ENCODE peak calls at places on chromosomes 16 and 17, in ten cellular contexts. F, N, S, B, I, U, O, T, L and Z are unnamed samples.

GRCh38 chr17:47802341-47803022 is 19.1 kb downstream of the OSBPL7 start:
- DNase-seq in S (no peak), L (peak), O (no peak), N (peak), F (peak), I (peak), B (peak), U (peak), T (peak), Z (peak)

GRCh38 chr17:64494121-64494520 is 2.7 kb downstream of the POLG2 start:
- DNase-seq in B (no peak), O (no peak), N (no peak), L (no peak), T (no peak), F (no peak), S (no peak), U (no peak), I (no peak), Z (no peak)

GRCh38 chr16:2471653-2472487 is 773 bp downstream of the NTN3 start:
- DNase-seq in S (no peak), U (no peak), T (peak), F (no peak), L (peak), O (no peak), B (no peak), I (no peak), N (no peak), Z (no peak)

GRCh38 chr16:86319871-86320270 is 190.5 kb upstream of the FOXF1 start:
- DNase-seq in O (no peak), L (no peak), B (no peak), F (no peak), S (no peak), N (no peak), T (no peak), I (no peak), U (no peak), Z (peak)

GRCh38 chr17:47618416-47618815 is 31.3 kb upstream of the KPNB1 start:
- DNase-seq in U (no peak), I (no peak), B (peak), S (no peak), T (no peak), N (no peak), L (peak), F (no peak), O (no peak), Z (no peak)

GRCh38 chr16:21070564-21070963 is 80.1 kb downstream of the DNAH3 start:
- DNase-seq in S (no peak), N (no peak), U (no peak), B (no peak), I (no peak), F (no peak), O (no peak), T (no peak), L (no peak), Z (no peak)

GRCh38 chr17:30104575-30105339 is 11.9 kb upstream of the NSRP1 start:
- DNase-seq in B (peak), T (peak), S (peak), I (peak), F (peak), L (peak), U (peak), N (peak), O (no peak), Z (peak)

GRCh38 chr17:5789443-5789842 is 205.1 kb upstream of the NLRP1 start:
- DNase-seq in B (no peak), O (no peak), L (no peak), F (no peak), S (no peak), I (no peak), U (no peak), N (no peak), T (no peak), Z (no peak)

GRCh38 chr17:77505460-77505769 is 364.6 kb downstream of the SEC14L1 start:
- DNase-seq in O (no peak), U (no peak), F (no peak), S (no peak), N (no peak), B (no peak), L (no peak), I (no peak), T (no peak), Z (no peak)

GRCh38 chr16:13186813-13187212 is 285.4 kb downstream of the SHISA9 start:
- DNase-seq in F (no peak), N (no peak), L (peak), O (no peak), B (no peak), I (no peak), S (no peak), T (no peak), U (no peak), Z (no peak)

GRCh38 chr17:81254955-81255717 is 16.0 kb downstream of the NDUFAF8 start:
- DNase-seq in T (no peak), N (no peak), S (peak), F (peak), B (peak), U (peak), I (peak), L (peak), O (peak), Z (peak)
- TF ChIP-seq CTCF in T (peak), N (peak), S (peak), F (peak), B (peak), U (peak), I (peak), L (peak), O (peak), Z (peak)

DNA sequence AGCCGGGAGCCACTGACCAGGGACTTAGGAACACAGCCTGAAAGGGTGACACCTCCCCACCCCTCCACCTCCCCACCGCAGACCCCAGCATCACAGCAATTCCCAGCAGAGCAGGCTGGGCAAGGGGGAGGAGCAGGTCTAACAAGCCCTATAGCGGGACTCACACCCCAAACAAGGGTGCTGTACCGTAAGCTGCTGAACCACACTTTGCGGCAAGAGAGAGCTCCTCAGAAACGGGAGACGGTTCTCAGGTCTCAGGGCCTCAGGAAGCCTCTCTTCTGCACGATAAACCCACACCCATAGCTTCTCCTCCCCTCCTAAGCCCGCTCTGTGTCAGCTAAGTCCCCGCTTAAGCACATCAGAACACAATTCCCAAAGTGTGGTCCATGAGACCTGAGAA is 11.7 kb upstream of the COTL1 start:
- DNase-seq in B (no peak), U (no peak), O (no peak), L (peak), I (no peak), N (no peak), F (no peak), S (no peak), T (no peak), Z (no peak)
- H3K4me3 ChIP-seq in B (no peak), U (no peak), O (no peak), L (no peak), I (no peak), N (no peak), F (no peak), S (no peak), T (no peak), Z (no peak)

GRCh38 chr17:3729881-3730280 is 6.2 kb downstream of the HASPIN start:
- DNase-seq in U (no peak), L (no peak), I (no peak), F (no peak), N (no peak), S (no peak), B (no peak), T (no peak), O (no peak), Z (no peak)

GRCh38 chr17:3723188-3723555 is 531 bp upstream of the HASPIN start:
- DNase-seq in O (no peak), S (no peak), F (peak), U (no peak), L (no peak), N (no peak), B (no peak), I (no peak), T (no peak), Z (no peak)

GRCh38 chr17:3723556-3724372 is at the start of gene HASPIN:
- DNase-seq in F (peak), I (peak), O (no peak), U (peak), T (peak), B (peak), L (peak), N (peak), S (peak), Z (peak)

GRCh38 chr17:3724373-3725077 is 822 bp downstream of the HASPIN start:
- DNase-seq in N (no peak), B (no peak), F (no peak), I (no peak), S (no peak), T (no peak), U (peak), O (no peak), L (peak), Z (no peak)

GRCh38 chr17:3727041-3727440 is 3.3 kb downstream of the HASPIN start:
- DNase-seq in S (no peak), L (no peak), T (no peak), N (no peak), B (no peak), I (no peak), F (no peak), O (no peak), U (no peak), Z (no peak)
- TF ChIP-seq CTCF in S (no peak), L (no peak), T (no peak), N (no peak), B (no peak), I (no peak), F (no peak), O (no peak), U (no peak), Z (no peak)

GRCh38 chr16:88437367-88437964 is 15.6 kb upstream of the ZFPM1 start:
- DNase-seq in U (peak), O (no peak), L (peak), T (peak), N (peak), B (peak), S (no peak), I (peak), F (peak), Z (peak)

GRCh38 chr16:88435437-88436355 is 17.4 kb upstream of the ZFPM1 start:
- DNase-seq in F (no peak), U (no peak), I (no peak), L (no peak), S (no peak), O (no peak), B (no peak), T (no peak), N (no peak), Z (no peak)

GRCh38 chr16:88438084-88438870 is 14.8 kb upstream of the ZFPM1 start:
- DNase-seq in U (no peak), I (no peak), N (no peak), F (no peak), T (no peak), S (no peak), B (no peak), O (no peak), L (no peak), Z (no peak)

GRCh38 chr16:88434746-88435145 is 18.3 kb upstream of the ZFPM1 start:
- DNase-seq in O (no peak), U (no peak), F (no peak), B (no peak), N (no peak), I (no peak), S (no peak), T (no peak), L (no peak), Z (no peak)

GRCh38 chr16:88436796-88437195 is 16.3 kb upstream of the ZFPM1 start:
- DNase-seq in O (no peak), U (no peak), T (no peak), F (no peak), B (no peak), I (no peak), N (no peak), S (no peak), L (peak), Z (no peak)
- H3K4me3 ChIP-seq in O (no peak), U (no peak), T (no peak), F (no peak), B (no peak), I (no peak), N (no peak), S (no peak), L (no peak), Z (no peak)

GRCh38 chr17:70804161-70804560 is 634.8 kb downstream of the KCNJ2 start:
- DNase-seq in B (peak), I (no peak), L (no peak), S (no peak), T (no peak), U (no peak), O (no peak), N (no peak), F (no peak), Z (no peak)

GRCh38 chr17:70810609-70811008 is 641.3 kb downstream of the KCNJ2 start:
- DNase-seq in L (no peak), S (no peak), T (no peak), B (peak), I (no peak), F (no peak), U (no peak), O (no peak), N (no peak), Z (no peak)

DNA sequence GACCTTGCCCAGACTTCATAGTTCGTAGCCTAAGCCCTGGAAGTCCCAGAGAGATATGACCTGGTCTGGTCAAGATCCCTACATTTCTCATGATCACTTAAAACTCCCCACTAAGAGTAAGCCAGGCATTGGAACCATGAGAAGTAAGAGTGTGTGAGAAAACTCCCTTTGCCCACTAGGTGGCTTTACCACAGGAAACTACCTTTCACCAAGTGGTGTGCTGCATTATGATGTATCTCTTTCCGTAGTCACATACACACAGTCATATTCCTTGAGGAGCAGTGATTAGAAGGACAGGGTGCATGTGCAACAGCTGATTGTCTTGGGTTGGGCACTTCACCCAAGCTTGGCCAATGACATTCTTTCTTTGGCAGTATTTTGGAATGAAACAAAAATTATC is 639.3 kb downstream of the KCNJ2 start:
- DNase-seq in N (no peak), T (peak), S (no peak), O (no peak), B (peak), I (no peak), F (no peak), U (no peak), L (peak), Z (no peak)
- TF ChIP-seq CTCF in N (peak), T (peak), S (peak), O (no peak), B (peak), I (no peak), F (no peak), U (peak), L (peak), Z (no peak)